ENCODE peak calls at places on chromosome 19, in seven cellular contexts. V, W, R, M, X, I and E are unnamed samples.

GRCh38 chr19:13884726-13885591 is 8.0 kb downstream of the NANOS3 start:
- DNase-seq in I (peak; percentile 35), X (no peak), M (no peak), W (no peak), V (no peak), R (no peak), E (no peak)

GRCh38 chr19:44824758-44825157 is 15.9 kb downstream of the BCAM start:
- DNase-seq in V (no peak), R (no peak), X (no peak), M (no peak), W (no peak), I (no peak), E (no peak)

GRCh38 chr19:21749090-21749489 is 18.3 kb downstream of the ZNF100 start:
- DNase-seq in R (peak; percentile 25), W (no peak), M (peak; percentile 6), V (no peak), I (no peak), X (peak; percentile 46), E (no peak)

GRCh38 chr19:44909775-44910174 is 4.2 kb downstream of the APOE start:
- DNase-seq in X (no peak), I (no peak), V (no peak), R (no peak), W (no peak), M (no peak), E (no peak)

GRCh38 chr19:6811906-6812305 is 39.4 kb downstream of the VAV1 start:
- DNase-seq in I (no peak), W (no peak), X (peak; percentile 73), R (peak; percentile 83), M (peak; percentile 74), V (no peak), E (peak; percentile 53)

GRCh38 chr19:40464059-40465024 is 1.2 kb downstream of the BLVRB start:
- DNase-seq in V (peak; percentile 84), X (peak; percentile 94), M (peak; percentile 92), I (peak; percentile 87), R (peak; percentile 94), W (peak; percentile 76), E (peak; percentile 89)

GRCh38 chr19:19405919-19406877 is 723 bp downstream of the GATAD2A start:
- DNase-seq in R (peak; percentile 50), V (peak; percentile 38), I (no peak), X (peak; percentile 67), M (no peak), W (peak; percentile 19), E (no peak)

GRCh38 chr19:40751065-40751923 is at the start of gene SNRPA:
- DNase-seq in R (peak; percentile 98), X (peak; percentile 99), M (peak; percentile 98), I (peak; percentile 95), V (peak; percentile 92), W (peak; percentile 99), E (peak; percentile 95)

GRCh38 chr19:35307990-35308389 is 16.0 kb downstream of the MAG start:
- DNase-seq in I (no peak), M (no peak), R (no peak), V (no peak), X (no peak), W (no peak), E (no peak)

GRCh38 chr19:33868076-33868735 is 71.5 kb downstream of the KCTD15 start:
- DNase-seq in I (no peak), M (no peak), R (peak; percentile 3), X (no peak), V (no peak), W (peak; percentile 85), E (no peak)

GRCh38 chr19:14114854-14115253 is 2.7 kb downstream of the PRKACA start:
- DNase-seq in V (no peak), W (no peak), R (peak; percentile 39), X (peak; percentile 39), I (no peak), M (no peak), E (no peak)